ENCODE peak calls at places on chromosomes 3 and 15, in five cellular contexts. S, L, F, Q and O are unnamed samples.

GRCh38 chr3:89287902-89288520 is 180.6 kb downstream of the EPHA3 start:
- DNase-seq in S (no peak), L (no peak), F (no peak), Q (no peak), O (no peak)

GRCh38 chr3:52636673-52637072 is 49.0 kb downstream of the PBRM1 start:
- DNase-seq in S (no peak), L (no peak), F (no peak), Q (no peak), O (no peak)

GRCh38 chr3:182920515-182921084 is 59.7 kb downstream of the DCUN1D1 start:
- DNase-seq in S (peak), L (no peak), F (no peak), Q (peak), O (peak)

GRCh38 chr3:75329713-75330112 is 334.4 kb upstream of the FRG2C start:
- DNase-seq in S (no peak), L (no peak), F (no peak), Q (no peak), O (no peak)

GRCh38 chr15:101533371-101534140 is 44.0 kb upstream of the PCSK6 start:
- DNase-seq in S (no peak), L (no peak), F (no peak), Q (no peak), O (peak)

GRCh38 chr3:130901463-130902204 is 7.8 kb downstream of the ATP2C1 start:
- DNase-seq in S (peak), L (no peak), F (no peak), Q (no peak), O (no peak)

GRCh38 chr15:41806291-41807181 is 21.4 kb upstream of the JMJD7 start:
- DNase-seq in S (peak), L (no peak), F (no peak), Q (no peak), O (peak)

GRCh38 chr3:170839518-170840100 is 30.4 kb downstream of the RPL22L1 start:
- DNase-seq in S (peak), L (no peak), F (no peak), Q (no peak), O (no peak)

GRCh38 chr3:29322586-29322985 is 41.7 kb downstream of the RBMS3 start:
- DNase-seq in S (no peak), L (no peak), F (no peak), Q (no peak), O (no peak)

GRCh38 chr3:72384602-72385001 is 463.6 kb downstream of the SHQ1 start:
- DNase-seq in S (no peak), L (no peak), F (no peak), Q (no peak), O (no peak)

GRCh38 chr3:16136042-16136441 is 38.4 kb upstream of the GALNT15 start:
- DNase-seq in S (no peak), L (no peak), F (no peak), Q (no peak), O (no peak)

GRCh38 chr3:53231532-53232511 is 24.0 kb downstream of the TKT start:
- DNase-seq in S (no peak), L (no peak), F (no peak), Q (no peak), O (no peak)

GRCh38 chr3:179560791-179561190 is 1.9 kb upstream of the ACTL6A start:
- DNase-seq in S (no peak), L (no peak), F (no peak), Q (no peak), O (no peak)

GRCh38 chr3:156792945-156793344 is 33.2 kb upstream of the LEKR1 start:
- DNase-seq in S (no peak), L (peak), F (no peak), Q (no peak), O (no peak)
- H4K91ac ChIP-seq in S (peak), L (peak), F (no peak), Q (no peak), O (no peak)

GRCh38 chr3:133662256-133662773 is 574 bp upstream of the TOPBP1 start:
- DNase-seq in S (peak), L (peak), F (no peak), Q (no peak), O (peak)
- H2BK12ac ChIP-seq in S (no peak), L (no peak), F (no peak), Q (no peak), O (no peak)

GRCh38 chr3:185831195-185831594 is 6.4 kb upstream of the IGF2BP2 start:
- DNase-seq in S (no peak), L (no peak), F (no peak), Q (no peak), O (no peak)
- H4K91ac ChIP-seq in S (no peak), L (no peak), F (no peak), Q (no peak), O (no peak)

DNA sequence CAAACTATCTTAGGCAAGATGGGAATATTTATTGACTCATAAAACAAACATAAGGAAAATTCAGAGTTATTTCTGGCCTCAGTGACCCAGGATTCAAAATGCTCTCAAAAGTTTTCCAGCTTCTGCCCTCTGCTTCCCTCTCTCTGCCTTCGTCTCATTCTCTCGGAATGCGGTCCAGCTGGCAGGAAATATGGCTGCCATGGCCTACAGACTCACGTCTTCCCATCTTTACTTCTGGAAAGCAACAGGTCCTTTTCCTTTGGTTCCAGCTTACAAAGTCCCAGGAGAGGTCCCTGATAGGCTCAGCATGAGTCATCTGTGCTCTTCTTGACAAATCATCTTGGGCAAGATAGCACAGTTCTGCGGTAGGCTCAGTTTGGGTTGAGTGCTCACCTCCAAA is 8.7 kb upstream of the ZNF774 start:
- DNase-seq in S (peak), L (peak), F (no peak), Q (no peak), O (no peak)
- H2BK12ac ChIP-seq in S (no peak), L (no peak), F (no peak), Q (no peak), O (no peak)

DNA sequence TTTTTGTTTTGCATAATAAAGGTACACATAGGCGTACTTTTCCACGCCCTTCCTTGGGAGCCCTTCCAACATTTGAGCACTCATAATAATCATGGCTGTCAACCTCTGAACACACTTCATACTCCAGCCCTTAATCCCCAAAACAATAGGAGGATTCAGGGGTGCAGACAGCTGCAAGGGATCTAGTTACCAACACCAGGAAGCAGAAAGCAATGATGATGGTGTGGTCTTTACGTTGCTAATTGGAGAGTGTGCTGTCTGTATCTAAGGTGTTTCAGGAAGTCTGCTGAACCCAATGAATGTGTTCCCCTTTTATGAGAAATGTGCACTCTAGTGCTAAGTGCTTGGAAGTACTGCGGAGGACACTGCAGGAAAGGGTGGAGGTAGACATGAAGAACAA is 60.3 kb upstream of the PDZRN3 start:
- DNase-seq in S (no peak), L (no peak), F (no peak), Q (no peak), O (no peak)
- H4K91ac ChIP-seq in S (no peak), L (no peak), F (no peak), Q (no peak), O (no peak)

GRCh38 chr15:64695571-64695992 is 79.8 kb downstream of the RBPMS2 start:
- DNase-seq in S (peak), L (no peak), F (no peak), Q (no peak), O (no peak)

GRCh38 chr15:64699767-64700388 is 75.5 kb downstream of the RBPMS2 start:
- DNase-seq in S (peak), L (peak), F (no peak), Q (peak), O (peak)

GRCh38 chr15:64694816-64695215 is 80.6 kb downstream of the RBPMS2 start:
- DNase-seq in S (peak), L (no peak), F (no peak), Q (no peak), O (no peak)

GRCh38 chr15:64701051-64701450 is 74.3 kb downstream of the RBPMS2 start:
- DNase-seq in S (no peak), L (no peak), F (no peak), Q (no peak), O (no peak)

GRCh38 chr15:64697911-64698369 is 77.4 kb downstream of the RBPMS2 start:
- DNase-seq in S (peak), L (no peak), F (no peak), Q (no peak), O (no peak)
- H2BK12ac ChIP-seq in S (no peak), L (no peak), F (no peak), Q (no peak), O (no peak)

GRCh38 chr3:194680888-194681615 is 4.6 kb upstream of the FAM43A start:
- DNase-seq in S (no peak), L (no peak), F (no peak), Q (no peak), O (no peak)

GRCh38 chr3:194682651-194683310 is 2.9 kb upstream of the FAM43A start:
- DNase-seq in S (peak), L (peak), F (peak), Q (peak), O (peak)

GRCh38 chr3:194682189-194682588 is 3.5 kb upstream of the FAM43A start:
- DNase-seq in S (no peak), L (no peak), F (no peak), Q (no peak), O (no peak)

GRCh38 chr3:194685050-194685722 is 497 bp upstream of the FAM43A start:
- DNase-seq in S (no peak), L (no peak), F (no peak), Q (no peak), O (no peak)

DNA sequence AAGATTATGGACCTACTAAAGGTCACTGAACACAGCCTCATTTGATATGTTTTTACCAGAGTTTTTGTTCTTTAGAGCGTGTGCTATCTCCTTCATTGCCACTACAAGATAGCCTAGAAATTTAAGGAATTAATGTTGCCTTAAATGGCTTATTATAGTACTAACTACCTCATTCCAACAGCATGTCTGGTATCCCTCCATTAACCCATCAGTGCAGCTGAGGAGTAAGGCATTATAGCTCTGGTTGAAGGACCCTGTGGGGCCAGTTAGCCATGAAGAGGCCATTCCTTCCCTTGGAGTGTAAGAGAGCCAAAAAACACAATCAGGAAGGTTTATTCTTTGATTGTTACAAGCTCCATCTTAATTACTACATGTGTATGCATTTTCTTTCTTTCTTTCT is 2.3 kb upstream of the FAM43A start:
- DNase-seq in S (peak), L (no peak), F (no peak), Q (no peak), O (no peak)
- H4K91ac ChIP-seq in S (no peak), L (no peak), F (no peak), Q (no peak), O (no peak)

GRCh38 chr15:65751431-65751830 is 40.7 kb downstream of the DENND4A start:
- DNase-seq in S (no peak), L (no peak), F (no peak), Q (no peak), O (no peak)
- H2BK12ac ChIP-seq in S (no peak), L (no peak), F (no peak), Q (no peak), O (no peak)

GRCh38 chr3:10568549-10568948 is 63.2 kb upstream of the ATP2B2 start:
- DNase-seq in S (no peak), L (no peak), F (no peak), Q (no peak), O (no peak)

GRCh38 chr3:10570196-10570946 is 65.0 kb upstream of the ATP2B2 start:
- DNase-seq in S (no peak), L (no peak), F (no peak), Q (no peak), O (no peak)

GRCh38 chr3:10575601-10576160 is 70.3 kb upstream of the ATP2B2 start:
- DNase-seq in S (no peak), L (no peak), F (no peak), Q (no peak), O (no peak)

GRCh38 chr3:10577521-10577920 is 72.1 kb upstream of the ATP2B2 start:
- DNase-seq in S (no peak), L (no peak), F (no peak), Q (no peak), O (no peak)

DNA sequence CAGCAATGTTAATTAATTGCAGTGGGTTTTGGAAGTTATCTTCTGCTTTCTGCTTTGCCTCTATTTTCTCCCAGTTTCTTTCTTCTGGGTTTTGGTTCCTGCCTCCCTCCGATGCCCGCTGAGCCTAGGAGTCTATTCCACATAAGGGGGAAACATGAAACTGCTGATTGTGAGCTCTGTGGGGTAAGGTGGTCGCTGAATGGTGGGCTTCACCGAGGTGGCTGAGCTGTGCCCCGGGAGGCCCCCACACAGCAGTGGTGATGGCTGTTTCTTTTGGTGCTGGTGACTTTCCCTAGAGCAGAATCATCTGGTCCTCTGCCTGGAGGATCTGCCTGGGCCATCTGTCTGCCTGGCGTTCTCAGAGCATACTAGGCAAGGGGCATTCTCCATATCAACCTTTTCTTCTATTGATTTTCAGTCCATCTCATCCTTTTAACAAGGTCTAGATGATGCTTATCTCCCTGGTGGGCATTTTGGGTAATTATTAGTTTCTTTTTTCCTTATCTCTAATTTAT is 68.8 kb upstream of the ATP2B2 start:
- DNase-seq in S (no peak), L (no peak), F (no peak), Q (no peak), O (no peak)
- H4K91ac ChIP-seq in S (no peak), L (no peak), F (no peak), Q (no peak), O (no peak)

DNA sequence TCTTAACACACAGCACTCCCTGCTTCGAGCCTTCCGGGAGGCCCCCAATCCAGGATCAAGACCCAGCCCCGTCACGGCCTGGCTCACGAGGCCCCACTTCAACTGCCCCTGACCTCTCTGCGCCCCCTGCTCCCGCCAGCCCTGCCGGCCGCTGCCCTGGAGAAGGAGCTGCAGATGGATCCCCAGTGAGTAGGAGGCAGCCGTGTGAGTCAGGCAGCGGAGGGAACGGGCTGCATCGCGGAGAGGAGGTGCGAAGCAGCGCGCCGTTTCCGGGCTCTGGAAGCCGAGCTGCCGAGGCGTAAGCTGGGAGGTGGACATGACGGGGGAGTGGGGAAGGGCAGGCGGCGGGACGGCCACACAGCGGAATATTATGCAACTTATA is 133.4 kb downstream of the TPRA1 start:
- DNase-seq in S (no peak), L (peak), F (no peak), Q (no peak), O (peak)
- H2BK12ac ChIP-seq in S (no peak), L (no peak), F (no peak), Q (peak), O (no peak)